ENCODE peak calls at places on chromosome 17, in four cellular contexts. Q is GM12865, M is smooth muscle cell of the brain vasculature, X is GM12878. V is an unnamed sample.

GRCh38 chr17:596763-597644 is 117.6 kb downstream of the VPS53 start:
- DNase-seq in M (no peak), Q (peak; percentile 5), X (no peak), V (no peak)

GRCh38 chr17:2798679-2799078 is 2.4 kb downstream of the RAP1GAP2 start:
- DNase-seq in X (no peak), Q (no peak), M (no peak), V (no peak)

GRCh38 chr17:76716146-76716833 is 5.5 kb upstream of the MXRA7 start:
- DNase-seq in Q (no peak), X (no peak), M (no peak), V (no peak)

GRCh38 chr17:66527335-66527734 is 224.9 kb downstream of the PRKCA start:
- DNase-seq in M (no peak), X (no peak), Q (no peak), V (no peak)

GRCh38 chr17:50362661-50363060 is 10.3 kb downstream of the MRPL27 start:
- DNase-seq in M (no peak), X (no peak), Q (no peak), V (no peak)

GRCh38 chr17:74008196-74008595 is 195.3 kb upstream of the RPL38 start:
- DNase-seq in X (no peak), M (no peak), Q (peak; percentile 9), V (no peak)

GRCh38 chr17:48960834-48961515 is 7.4 kb downstream of the GIP start:
- DNase-seq in X (no peak), M (no peak), Q (no peak), V (no peak)

GRCh38 chr17:44760474-44761308 is 1.9 kb downstream of the ADAM11 start:
- DNase-seq in M (no peak), X (no peak), Q (no peak), V (no peak)

GRCh38 chr17:45989759-45990158 is 9.3 kb upstream of the STH start:
- DNase-seq in M (no peak), X (no peak), Q (no peak), V (no peak)

GRCh38 chr17:39196820-39197331 is 593 bp downstream of the CACNB1 start:
- DNase-seq in M (no peak), Q (peak; percentile 70), X (no peak), V (no peak)

GRCh38 chr17:48596735-48597491 is 3.3 kb upstream of the HOXB5 start:
- DNase-seq in Q (no peak), M (no peak), X (no peak), V (no peak)

V was measured in thoracic aorta.